ENCODE peak calls at places on chromosomes 2 and 18, in five cellular contexts. One of them, this sample, is unnamed.

GRCh38 chr2:147663153-147663961 is 181.5 kb upstream of the ACVR2A start:
- DNase-seq in CD8-positive, alpha-beta memory T cell: no peak
- DNase-seq in HepG2: no peak
- DNase-seq in left lung: no peak
- DNase-seq in tibial nerve: no peak
- DNase-seq in this sample: no peak

GRCh38 chr2:174364628-174365027 is 29.9 kb downstream of the SP9 start:
- DNase-seq in CD8-positive, alpha-beta memory T cell: no peak
- DNase-seq in HepG2: no peak
- DNase-seq in left lung: no peak
- DNase-seq in tibial nerve: no peak
- DNase-seq in this sample: no peak

GRCh38 chr2:98936133-98936916 is at the start of gene CRACDL:
- DNase-seq in CD8-positive, alpha-beta memory T cell: no peak
- DNase-seq in HepG2: no peak
- DNase-seq in left lung: peak; percentile 82
- DNase-seq in tibial nerve: no peak
- DNase-seq in this sample: peak; percentile 88

GRCh38 chr18:9563326-9563725 is 51.0 kb downstream of the PPP4R1 start:
- DNase-seq in CD8-positive, alpha-beta memory T cell: no peak
- DNase-seq in HepG2: no peak
- DNase-seq in left lung: no peak
- DNase-seq in tibial nerve: no peak
- DNase-seq in this sample: no peak

GRCh38 chr2:132667716-132668115 is 2.3 kb downstream of the LYPD1 start:
- DNase-seq in CD8-positive, alpha-beta memory T cell: no peak
- DNase-seq in HepG2: no peak
- DNase-seq in left lung: no peak
- DNase-seq in tibial nerve: no peak
- DNase-seq in this sample: no peak

GRCh38 chr2:182716665-182716990 is 571 bp downstream of the DNAJC10 start:
- DNase-seq in CD8-positive, alpha-beta memory T cell: no peak
- DNase-seq in HepG2: peak; percentile 11
- DNase-seq in left lung: peak; percentile 69
- DNase-seq in tibial nerve: no peak
- DNase-seq in this sample: no peak

GRCh38 chr2:27715318-27716165 is 51.9 kb downstream of the SLC4A1AP start:
- DNase-seq in CD8-positive, alpha-beta memory T cell: peak; percentile 7
- DNase-seq in HepG2: no peak
- DNase-seq in left lung: peak; percentile 76
- DNase-seq in tibial nerve: no peak
- DNase-seq in this sample: peak; percentile 89

GRCh38 chr2:215698566-215698965 is 262.7 kb upstream of the FN1 start:
- DNase-seq in CD8-positive, alpha-beta memory T cell: no peak
- DNase-seq in HepG2: no peak
- DNase-seq in left lung: no peak
- DNase-seq in tibial nerve: no peak
- DNase-seq in this sample: no peak

GRCh38 chr2:212936572-212936971 is 214.8 kb downstream of the IKZF2 start:
- DNase-seq in CD8-positive, alpha-beta memory T cell: no peak
- DNase-seq in HepG2: no peak
- DNase-seq in left lung: peak; percentile 37
- DNase-seq in tibial nerve: no peak
- DNase-seq in this sample: no peak

GRCh38 chr2:172578054-172578453 is 22.2 kb downstream of the PDK1 start:
- DNase-seq in CD8-positive, alpha-beta memory T cell: no peak
- DNase-seq in HepG2: no peak
- DNase-seq in left lung: no peak
- DNase-seq in tibial nerve: no peak
- DNase-seq in this sample: no peak

GRCh38 chr2:203659650-203660049 is 46.8 kb upstream of the CD28 start:
- DNase-seq in CD8-positive, alpha-beta memory T cell: no peak
- DNase-seq in HepG2: no peak
- DNase-seq in left lung: no peak
- DNase-seq in tibial nerve: no peak
- DNase-seq in this sample: no peak

GRCh38 chr2:172488556-172488955 is 61.2 kb downstream of the ITGA6 start:
- DNase-seq in CD8-positive, alpha-beta memory T cell: no peak
- DNase-seq in HepG2: peak; percentile 70
- DNase-seq in left lung: no peak
- DNase-seq in tibial nerve: no peak
- DNase-seq in this sample: no peak

GRCh38 chr18:13973061-13973460 is 57.7 kb upstream of the MC2R start:
- DNase-seq in CD8-positive, alpha-beta memory T cell: no peak
- DNase-seq in HepG2: no peak
- DNase-seq in left lung: no peak
- DNase-seq in tibial nerve: no peak
- DNase-seq in this sample: peak; percentile 41

GRCh38 chr2:102224824-102225739 is 38.3 kb downstream of the IL1RL2 start:
- DNase-seq in CD8-positive, alpha-beta memory T cell: no peak
- DNase-seq in HepG2: peak; percentile 60
- DNase-seq in left lung: no peak
- DNase-seq in tibial nerve: no peak
- DNase-seq in this sample: no peak

GRCh38 chr2:119028327-119029174 is 86.6 kb downstream of the MARCO start:
- DNase-seq in CD8-positive, alpha-beta memory T cell: no peak
- DNase-seq in HepG2: peak; percentile 45
- DNase-seq in left lung: no peak
- DNase-seq in tibial nerve: no peak
- DNase-seq in this sample: peak; percentile 76

GRCh38 chr2:98757904-98758421 is 27.0 kb upstream of the MGAT4A start:
- DNase-seq in CD8-positive, alpha-beta memory T cell: peak; percentile 46
- DNase-seq in HepG2: no peak
- DNase-seq in left lung: no peak
- DNase-seq in tibial nerve: peak; percentile 26
- DNase-seq in this sample: no peak

GRCh38 chr2:144912206-144912605 is 392.3 kb upstream of the ZEB2 start:
- DNase-seq in CD8-positive, alpha-beta memory T cell: no peak
- DNase-seq in HepG2: no peak
- DNase-seq in left lung: no peak
- DNase-seq in tibial nerve: no peak
- DNase-seq in this sample: no peak

DNA sequence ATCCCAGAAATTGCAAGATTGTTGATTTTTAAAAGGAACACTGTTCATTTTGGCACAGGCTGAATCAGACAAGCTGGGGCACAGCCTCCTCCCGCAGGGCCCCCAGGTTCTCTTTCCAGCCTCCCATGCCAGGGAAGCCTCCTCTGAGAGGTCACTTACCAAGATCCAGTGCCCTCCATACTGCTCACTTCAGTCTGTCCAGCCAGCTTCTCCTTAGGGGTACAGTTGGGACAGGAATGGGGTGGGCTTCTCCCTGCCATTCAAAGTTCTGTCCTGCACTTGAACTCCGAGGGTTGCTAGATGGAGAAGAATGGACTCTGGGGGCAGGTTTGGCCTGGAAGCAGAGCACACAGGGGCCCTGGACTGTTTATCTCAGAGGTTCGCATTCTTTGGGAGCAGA is 7.5 kb upstream of the CYP26B1 start:
- DNase-seq in CD8-positive, alpha-beta memory T cell: no peak
- DNase-seq in HepG2: no peak
- DNase-seq in left lung: no peak
- DNase-seq in tibial nerve: no peak
- DNase-seq in this sample: no peak
- H3K27me3 ChIP-seq in CD8-positive, alpha-beta memory T cell: peaks cover 9% of the 10 kb centered on the region
- H3K27me3 ChIP-seq in HepG2: peaks cover 16% of the 10 kb centered on the region
- H3K27me3 ChIP-seq in left lung: peaks cover 63% of the 10 kb centered on the region
- H3K27me3 ChIP-seq in tibial nerve: no peaks in the 10 kb centered on the region
- H3K27me3 ChIP-seq in this sample: peaks cover 20% of the 10 kb centered on the region

DNA sequence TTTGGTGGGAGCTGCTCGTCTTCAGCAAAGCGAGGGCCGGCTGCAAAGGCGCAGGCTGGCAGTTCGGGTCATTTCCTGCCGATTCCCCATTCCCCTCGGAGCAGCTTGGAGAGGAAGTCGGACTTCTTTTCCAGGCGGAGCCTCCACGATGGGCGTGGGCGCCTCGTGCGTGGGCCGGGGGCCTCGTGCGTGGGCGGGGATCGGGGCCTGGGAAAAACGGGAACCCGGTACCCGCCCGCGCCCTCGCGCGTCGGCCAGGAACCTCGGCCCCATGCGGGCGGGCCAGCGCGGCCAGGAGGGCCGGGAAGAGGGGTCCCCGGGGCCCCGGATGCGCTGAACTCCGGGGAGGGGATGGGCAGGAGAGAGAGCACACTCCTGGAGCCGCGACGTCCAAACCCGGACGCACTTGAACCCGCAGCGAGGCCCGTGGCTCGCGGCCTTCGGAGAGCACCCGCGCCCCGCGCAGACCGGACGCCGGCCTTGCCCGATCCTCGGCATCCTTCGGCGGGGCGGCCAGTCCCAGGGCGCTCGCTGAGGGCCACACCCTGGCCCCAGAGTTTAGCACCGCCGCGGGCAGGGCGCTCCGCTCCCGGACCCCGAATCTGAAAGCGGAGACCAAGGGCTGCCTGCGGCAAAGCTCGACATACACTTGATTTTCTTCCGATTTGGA is 368.4 kb downstream of the MTX2 start:
- DNase-seq in CD8-positive, alpha-beta memory T cell: no peak
- DNase-seq in HepG2: no peak
- DNase-seq in left lung: peak; percentile 82
- DNase-seq in tibial nerve: no peak
- DNase-seq in this sample: peak; percentile 87
- H3K4me3 ChIP-seq in CD8-positive, alpha-beta memory T cell: peak overlapping the region; percentile 36
- H3K4me3 ChIP-seq in HepG2: peak overlapping the region; percentile 68
- H3K4me3 ChIP-seq in left lung: peak overlapping the region; percentile 46
- H3K4me3 ChIP-seq in tibial nerve: peak overlapping the region; percentile 61
- H3K4me3 ChIP-seq in this sample: peak overlapping the region; percentile 56

GRCh38 chr2:239130786-239131325 is 270.0 kb downstream of the HDAC4 start:
- DNase-seq in CD8-positive, alpha-beta memory T cell: no peak
- DNase-seq in HepG2: no peak
- DNase-seq in left lung: peak; percentile 57
- DNase-seq in tibial nerve: no peak
- DNase-seq in this sample: no peak

GRCh38 chr2:239132156-239132709 is 268.6 kb downstream of the HDAC4 start:
- DNase-seq in CD8-positive, alpha-beta memory T cell: no peak
- DNase-seq in HepG2: no peak
- DNase-seq in left lung: peak; percentile 71
- DNase-seq in tibial nerve: no peak
- DNase-seq in this sample: no peak

GRCh38 chr2:239130041-239130440 is 270.8 kb downstream of the HDAC4 start:
- DNase-seq in CD8-positive, alpha-beta memory T cell: no peak
- DNase-seq in HepG2: no peak
- DNase-seq in left lung: peak; percentile 32
- DNase-seq in tibial nerve: no peak
- DNase-seq in this sample: no peak

GRCh38 chr2:239132786-239133185 is 268.0 kb downstream of the HDAC4 start:
- DNase-seq in CD8-positive, alpha-beta memory T cell: no peak
- DNase-seq in HepG2: no peak
- DNase-seq in left lung: peak; percentile 41
- DNase-seq in tibial nerve: no peak
- DNase-seq in this sample: no peak

GRCh38 chr2:239131521-239131920 is 269.3 kb downstream of the HDAC4 start:
- DNase-seq in CD8-positive, alpha-beta memory T cell: no peak
- DNase-seq in HepG2: no peak
- DNase-seq in left lung: peak; percentile 54
- DNase-seq in tibial nerve: no peak
- DNase-seq in this sample: no peak
- H3K36me3 ChIP-seq in CD8-positive, alpha-beta memory T cell: peaks cover 28% of the 10 kb centered on the region
- H3K36me3 ChIP-seq in HepG2: peaks cover 20% of the 10 kb centered on the region
- H3K36me3 ChIP-seq in left lung: no peaks in the 10 kb centered on the region
- H3K36me3 ChIP-seq in tibial nerve: peaks cover 88% of the 10 kb centered on the region
- H3K36me3 ChIP-seq in this sample: peaks cover 5% of the 10 kb centered on the region

GRCh38 chr2:64210816-64211215 is 66.6 kb upstream of the PELI1 start:
- DNase-seq in CD8-positive, alpha-beta memory T cell: no peak
- DNase-seq in HepG2: no peak
- DNase-seq in left lung: no peak
- DNase-seq in tibial nerve: no peak
- DNase-seq in this sample: no peak

GRCh38 chr2:64213607-64214275 is 69.5 kb upstream of the PELI1 start:
- DNase-seq in CD8-positive, alpha-beta memory T cell: no peak
- DNase-seq in HepG2: no peak
- DNase-seq in left lung: no peak
- DNase-seq in tibial nerve: no peak
- DNase-seq in this sample: no peak

GRCh38 chr2:64212801-64213321 is 68.6 kb upstream of the PELI1 start:
- DNase-seq in CD8-positive, alpha-beta memory T cell: no peak
- DNase-seq in HepG2: no peak
- DNase-seq in left lung: no peak
- DNase-seq in tibial nerve: no peak
- DNase-seq in this sample: no peak

GRCh38 chr2:64211471-64211870 is 67.3 kb upstream of the PELI1 start:
- DNase-seq in CD8-positive, alpha-beta memory T cell: no peak
- DNase-seq in HepG2: no peak
- DNase-seq in left lung: no peak
- DNase-seq in tibial nerve: no peak
- DNase-seq in this sample: no peak

DNA sequence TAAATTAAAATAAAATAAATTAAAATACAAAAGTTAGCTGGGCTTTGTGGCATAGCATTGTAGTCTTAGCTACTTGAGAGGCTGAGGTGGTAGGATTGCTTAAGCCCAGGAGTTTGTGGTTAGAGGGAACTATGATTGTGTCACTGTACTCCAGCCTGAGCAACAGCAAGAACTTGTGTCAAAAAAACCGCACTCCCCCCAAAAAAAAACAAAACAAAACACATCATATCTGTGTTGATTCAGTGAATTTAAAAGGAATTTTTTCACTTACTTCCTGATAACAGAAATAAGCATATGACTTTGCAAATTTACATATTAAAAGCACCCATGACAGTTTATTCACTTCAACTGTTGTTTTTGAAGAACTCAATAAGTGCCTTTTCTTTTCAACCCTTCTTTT is 68.1 kb upstream of the PELI1 start:
- DNase-seq in CD8-positive, alpha-beta memory T cell: no peak
- DNase-seq in HepG2: no peak
- DNase-seq in left lung: no peak
- DNase-seq in tibial nerve: no peak
- DNase-seq in this sample: no peak
- H3K27me3 ChIP-seq in CD8-positive, alpha-beta memory T cell: no peaks in the 10 kb centered on the region
- H3K27me3 ChIP-seq in HepG2: no peaks in the 10 kb centered on the region
- H3K27me3 ChIP-seq in left lung: no peaks in the 10 kb centered on the region
- H3K27me3 ChIP-seq in tibial nerve: no peaks in the 10 kb centered on the region
- H3K27me3 ChIP-seq in this sample: no peaks in the 10 kb centered on the region

GRCh38 chr2:37851828-37852584 is 73.1 kb upstream of the RMDN2 start:
- DNase-seq in CD8-positive, alpha-beta memory T cell: no peak
- DNase-seq in HepG2: no peak
- DNase-seq in left lung: no peak
- DNase-seq in tibial nerve: no peak
- DNase-seq in this sample: no peak
- H3K4me3 ChIP-seq in CD8-positive, alpha-beta memory T cell: peak overlapping the region; percentile 29
- H3K4me3 ChIP-seq in HepG2: no peak overlapping the region
- H3K4me3 ChIP-seq in left lung: no peak overlapping the region
- H3K4me3 ChIP-seq in tibial nerve: no peak overlapping the region
- H3K4me3 ChIP-seq in this sample: no peak overlapping the region

GRCh38 chr18:75753753-75754152 is 326.2 kb upstream of the SMIM21 start:
- DNase-seq in CD8-positive, alpha-beta memory T cell: no peak
- DNase-seq in HepG2: no peak
- DNase-seq in left lung: no peak
- DNase-seq in tibial nerve: no peak
- DNase-seq in this sample: no peak
- H3K36me3 ChIP-seq in CD8-positive, alpha-beta memory T cell: no peaks in the 10 kb centered on the region
- H3K36me3 ChIP-seq in HepG2: no peaks in the 10 kb centered on the region
- H3K36me3 ChIP-seq in left lung: no peaks in the 10 kb centered on the region
- H3K36me3 ChIP-seq in tibial nerve: no peaks in the 10 kb centered on the region
- H3K36me3 ChIP-seq in this sample: no peaks in the 10 kb centered on the region

DNA sequence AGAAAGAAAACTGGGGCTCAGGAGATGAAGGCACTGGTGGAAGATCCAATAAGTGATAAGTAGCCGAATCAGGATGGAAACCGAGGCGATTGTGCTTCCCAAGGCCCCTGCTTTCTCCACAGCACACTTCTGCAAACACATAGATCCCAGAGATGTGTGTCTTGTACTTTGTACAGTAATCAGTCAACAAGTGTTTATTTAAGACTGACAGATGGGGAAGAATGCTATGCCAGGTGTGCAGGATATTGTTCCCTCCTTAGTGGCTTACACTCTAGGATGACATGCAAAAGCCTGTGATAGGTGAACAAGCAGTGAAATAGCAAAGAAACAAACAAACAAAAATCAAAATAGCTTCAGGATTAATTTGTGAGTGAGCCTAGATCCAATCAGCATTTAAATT is 116.6 kb downstream of the ACTR3 start:
- DNase-seq in CD8-positive, alpha-beta memory T cell: no peak
- DNase-seq in HepG2: peak; percentile 86
- DNase-seq in left lung: no peak
- DNase-seq in tibial nerve: no peak
- DNase-seq in this sample: no peak
- H3K27me3 ChIP-seq in CD8-positive, alpha-beta memory T cell: no peaks in the 10 kb centered on the region
- H3K27me3 ChIP-seq in HepG2: no peaks in the 10 kb centered on the region
- H3K27me3 ChIP-seq in left lung: no peaks in the 10 kb centered on the region
- H3K27me3 ChIP-seq in tibial nerve: no peaks in the 10 kb centered on the region
- H3K27me3 ChIP-seq in this sample: no peaks in the 10 kb centered on the region

This sample was measured in H7.